ENCODE peak calls at places on chromosomes 4 and X, in four cellular contexts. I, D, P and C are unnamed samples.
A peak's percentile ranks its signal among the peaks of the same experiment; 100 is the strongest.

GRCh38 chr4:140252742-140253555 is 99.0 kb upstream of the MAML3 start:
- DNase-seq in I (peak; percentile 26), D (peak; percentile 73), P (peak; percentile 65), C (peak; percentile 84)

GRCh38 chrX:16712116-16712824 is at the start of gene CTPS2:
- DNase-seq in I (no peak), D (peak; percentile 53), P (peak; percentile 63), C (peak; percentile 58)

GRCh38 chr4:99809326-99809725 is 7.3 kb upstream of the DAPP1 start:
- DNase-seq in I (no peak), D (no peak), P (no peak), C (no peak)

GRCh38 chr4:66927937-66928336 is 617.4 kb downstream of the CENPC start:
- DNase-seq in I (no peak), D (peak; percentile 45), P (no peak), C (no peak)

GRCh38 chrX:123425904-123426303 is 241.8 kb downstream of the GRIA3 start:
- DNase-seq in I (no peak), D (peak; percentile 66), P (no peak), C (peak; percentile 66)

GRCh38 chr4:90457817-90458216 is 330.6 kb downstream of the CCSER1 start:
- DNase-seq in I (no peak), D (no peak), P (no peak), C (no peak)

GRCh38 chr4:139833131-139833930 is 167.7 kb downstream of the MGST2 start:
- DNase-seq in I (no peak), D (no peak), P (no peak), C (no peak)

GRCh38 chr4:10058371-10058770 is 37.1 kb upstream of the SLC2A9 start:
- DNase-seq in I (no peak), D (no peak), P (no peak), C (no peak)

GRCh38 chrX:10017866-10018265 is 50.7 kb downstream of the CLDN34 start:
- DNase-seq in I (no peak), D (peak; percentile 85), P (no peak), C (peak; percentile 69)

GRCh38 chrX:138847930-138848329 is 136.4 kb upstream of the FGF13 start:
- DNase-seq in I (no peak), D (peak; percentile 36), P (no peak), C (peak; percentile 3)

GRCh38 chr4:188976644-188977115 is 837.4 kb downstream of the TRIML1 start:
- DNase-seq in I (no peak), D (peak; percentile 76), P (no peak), C (peak; percentile 45)

GRCh38 chrX:71454222-71454621 is 78.7 kb upstream of the OGT start:
- DNase-seq in I (no peak), D (peak; percentile 34), P (no peak), C (peak; percentile 12)

GRCh38 chrX:1592128-1592862 is 891 bp downstream of the AKAP17A start:
- DNase-seq in I (no peak), D (peak; percentile 22), P (peak; percentile 24), C (peak; percentile 36)

GRCh38 chrX:122134291-122134690 is 1049.8 kb upstream of the GRIA3 start:
- DNase-seq in I (no peak), D (no peak), P (no peak), C (no peak)

GRCh38 chr4:180913750-180914149 is 1329.5 kb upstream of the TENM3 start:
- DNase-seq in I (no peak), D (peak; percentile 91), P (no peak), C (no peak)

GRCh38 chr4:153927546-153927945 is 138.7 kb upstream of the SFRP2 start:
- DNase-seq in I (no peak), D (peak; percentile 27), P (no peak), C (no peak)

GRCh38 chrX:74422576-74423288 is 1.4 kb downstream of the SLC16A2 start:
- DNase-seq in I (no peak), D (peak; percentile 73), P (peak; percentile 6), C (peak; percentile 48)

GRCh38 chr4:17811078-17811603 is 362 bp downstream of the NCAPG start:
- DNase-seq in I (no peak), D (peak; percentile 23), P (peak; percentile 30), C (no peak)

GRCh38 chr4:1538096-1538410 is 131.8 kb upstream of the NKX1-1 start:
- DNase-seq in I (no peak), D (no peak), P (no peak), C (no peak)

GRCh38 chrX:124383367-124383766 is 37.0 kb downstream of the SH2D1A start:
- DNase-seq in I (no peak), D (peak; percentile 0), P (no peak), C (no peak)

GRCh38 chr4:36288727-36289126 is 7.3 kb downstream of the DTHD1 start:
- DNase-seq in I (no peak), D (peak; percentile 61), P (no peak), C (peak; percentile 50)

GRCh38 chrX:101685923-101686322 is 26.3 kb upstream of the ARMCX2 start:
- DNase-seq in I (no peak), D (peak; percentile 33), P (no peak), C (no peak)

GRCh38 chr4:158949094-158949493 is 153.8 kb upstream of the RAPGEF2 start:
- DNase-seq in I (no peak), D (peak; percentile 58), P (no peak), C (peak; percentile 32)

GRCh38 chr4:39660045-39660444 is 21.4 kb upstream of the SMIM14 start:
- DNase-seq in I (no peak), D (no peak), P (no peak), C (no peak)

GRCh38 chrX:130024127-130024526 is 41.7 kb downstream of the BCORL1 start:
- DNase-seq in I (peak; percentile 71), D (peak; percentile 13), P (peak; percentile 92), C (peak; percentile 74)

GRCh38 chr4:17521595-17521994 is 6.6 kb downstream of the CLRN2 start:
- DNase-seq in I (no peak), D (no peak), P (no peak), C (no peak)